ENCODE peak calls at places on chromosomes 1 and 21, in seven cellular contexts. One of them, this sample, is unnamed.

GRCh38 chr1:205444931-205445652 is 10.8 kb downstream of the BLACAT1 start:
- DNase-seq in neuronal stem cell: peak; percentile 91
- DNase-seq in trophoblast cell: no peak
- DNase-seq in mesenchymal stem cell: no peak
- DNase-seq in H9: peak; percentile 95
- DNase-seq in IMR-90: no peak
- DNase-seq in H1: no peak
- DNase-seq in this sample: peak; percentile 92

GRCh38 chr21:42696516-42697040 is 43.2 kb downstream of the PDE9A start:
- DNase-seq in trophoblast cell: no peak
- DNase-seq in IMR-90: no peak
- DNase-seq in H1: no peak
- DNase-seq in mesenchymal stem cell: no peak
- DNase-seq in neuronal stem cell: no peak
- DNase-seq in H9: peak; percentile 19
- DNase-seq in this sample: no peak

GRCh38 chr21:44436111-44436611 is 19.1 kb upstream of the LRRC3 start:
- DNase-seq in mesenchymal stem cell: no peak
- DNase-seq in trophoblast cell: no peak
- DNase-seq in neuronal stem cell: no peak
- DNase-seq in H9: peak; percentile 16
- DNase-seq in IMR-90: no peak
- DNase-seq in H1: no peak
- DNase-seq in this sample: no peak

GRCh38 chr21:41711416-41712023 is 55.3 kb downstream of the RIPK4 start:
- DNase-seq in H9: no peak
- DNase-seq in neuronal stem cell: no peak
- DNase-seq in trophoblast cell: no peak
- DNase-seq in IMR-90: no peak
- DNase-seq in mesenchymal stem cell: no peak
- DNase-seq in H1: no peak
- DNase-seq in this sample: peak; percentile 3

GRCh38 chr1:54335396-54336056 is 70.7 kb downstream of the SSBP3 start:
- DNase-seq in IMR-90: peak; percentile 95
- DNase-seq in H9: no peak
- DNase-seq in trophoblast cell: peak; percentile 27
- DNase-seq in mesenchymal stem cell: peak; percentile 99
- DNase-seq in H1: no peak
- DNase-seq in neuronal stem cell: no peak
- DNase-seq in this sample: peak; percentile 98

GRCh38 chr1:155760751-155761475 is 72.0 kb downstream of the DAP3 start:
- DNase-seq in H9: no peak
- DNase-seq in trophoblast cell: no peak
- DNase-seq in neuronal stem cell: no peak
- DNase-seq in mesenchymal stem cell: no peak
- DNase-seq in H1: no peak
- DNase-seq in IMR-90: no peak
- DNase-seq in this sample: no peak

GRCh38 chr1:181998858-181999257 is 62.7 kb downstream of the ZNF648 start:
- DNase-seq in H9: no peak
- DNase-seq in IMR-90: no peak
- DNase-seq in mesenchymal stem cell: no peak
- DNase-seq in neuronal stem cell: no peak
- DNase-seq in trophoblast cell: no peak
- DNase-seq in H1: no peak
- DNase-seq in this sample: no peak

GRCh38 chr1:164440222-164440621 is 118.8 kb upstream of the PBX1 start:
- DNase-seq in trophoblast cell: no peak
- DNase-seq in neuronal stem cell: no peak
- DNase-seq in H1: no peak
- DNase-seq in IMR-90: no peak
- DNase-seq in mesenchymal stem cell: peak; percentile 18
- DNase-seq in H9: peak; percentile 49
- DNase-seq in this sample: peak; percentile 72

GRCh38 chr1:11180342-11180744 is 8.8 kb upstream of the ANGPTL7 start:
- DNase-seq in mesenchymal stem cell: peak; percentile 29
- DNase-seq in H9: no peak
- DNase-seq in neuronal stem cell: no peak
- DNase-seq in trophoblast cell: no peak
- DNase-seq in H1: no peak
- DNase-seq in IMR-90: peak; percentile 49
- DNase-seq in this sample: no peak

GRCh38 chr1:184457500-184457899 is 70.7 kb downstream of the C1orf21 start:
- DNase-seq in trophoblast cell: no peak
- DNase-seq in H9: no peak
- DNase-seq in IMR-90: peak; percentile 50
- DNase-seq in mesenchymal stem cell: peak; percentile 53
- DNase-seq in H1: no peak
- DNase-seq in neuronal stem cell: no peak
- DNase-seq in this sample: no peak

GRCh38 chr1:174812656-174813055 is 187.1 kb upstream of the CACYBP start:
- DNase-seq in trophoblast cell: no peak
- DNase-seq in neuronal stem cell: peak; percentile 68
- DNase-seq in IMR-90: peak; percentile 28
- DNase-seq in H9: no peak
- DNase-seq in H1: no peak
- DNase-seq in mesenchymal stem cell: peak; percentile 4
- DNase-seq in this sample: peak; percentile 48

GRCh38 chr1:53911442-53911841 is 17.5 kb downstream of the DIO1 start:
- DNase-seq in H1: no peak
- DNase-seq in IMR-90: no peak
- DNase-seq in mesenchymal stem cell: no peak
- DNase-seq in H9: no peak
- DNase-seq in neuronal stem cell: no peak
- DNase-seq in trophoblast cell: no peak
- DNase-seq in this sample: no peak

GRCh38 chr1:17212487-17213121 is 7.7 kb downstream of the PADI1 start:
- DNase-seq in H9: no peak
- DNase-seq in mesenchymal stem cell: peak; percentile 86
- DNase-seq in IMR-90: peak; percentile 73
- DNase-seq in trophoblast cell: peak; percentile 28
- DNase-seq in H1: no peak
- DNase-seq in neuronal stem cell: no peak
- DNase-seq in this sample: peak; percentile 49

GRCh38 chr1:244958593-244958992 is 94.2 kb upstream of the HNRNPU start:
- DNase-seq in H1: no peak
- DNase-seq in trophoblast cell: no peak
- DNase-seq in H9: no peak
- DNase-seq in neuronal stem cell: no peak
- DNase-seq in mesenchymal stem cell: no peak
- DNase-seq in IMR-90: no peak
- DNase-seq in this sample: no peak

GRCh38 chr1:52239708-52240001 is 97.8 kb downstream of the ZFYVE9 start:
- DNase-seq in H9: no peak
- DNase-seq in neuronal stem cell: no peak
- DNase-seq in mesenchymal stem cell: no peak
- DNase-seq in trophoblast cell: no peak
- DNase-seq in H1: no peak
- DNase-seq in IMR-90: no peak
- DNase-seq in this sample: no peak

GRCh38 chr1:230747886-230748800 is 955 bp downstream of the CAPN9 start:
- DNase-seq in H9: no peak
- DNase-seq in mesenchymal stem cell: no peak
- DNase-seq in neuronal stem cell: no peak
- DNase-seq in H1: no peak
- DNase-seq in IMR-90: no peak
- DNase-seq in trophoblast cell: no peak
- DNase-seq in this sample: no peak

GRCh38 chr21:44914176-44914874 is 6.4 kb downstream of the ITGB2 start:
- DNase-seq in trophoblast cell: no peak
- DNase-seq in H9: no peak
- DNase-seq in mesenchymal stem cell: no peak
- DNase-seq in neuronal stem cell: no peak
- DNase-seq in H1: no peak
- DNase-seq in IMR-90: no peak
- DNase-seq in this sample: no peak

GRCh38 chr1:110003747-110004428 is 19.3 kb downstream of the AHCYL1 start:
- DNase-seq in trophoblast cell: peak; percentile 85
- DNase-seq in H1: no peak
- DNase-seq in H9: peak; percentile 58
- DNase-seq in IMR-90: peak; percentile 99
- DNase-seq in neuronal stem cell: peak; percentile 29
- DNase-seq in mesenchymal stem cell: peak; percentile 99
- DNase-seq in this sample: peak; percentile 99

GRCh38 chr21:41168391-41169257 is 664 bp downstream of the BACE2 start:
- DNase-seq in H9: peak; percentile 51
- DNase-seq in H1: no peak
- DNase-seq in trophoblast cell: peak; percentile 33
- DNase-seq in mesenchymal stem cell: no peak
- DNase-seq in neuronal stem cell: peak; percentile 29
- DNase-seq in IMR-90: peak; percentile 68
- DNase-seq in this sample: peak; percentile 55

GRCh38 chr1:207352560-207352959 is 31.1 kb downstream of the CD55 start:
- DNase-seq in neuronal stem cell: no peak
- DNase-seq in H9: no peak
- DNase-seq in IMR-90: no peak
- DNase-seq in trophoblast cell: no peak
- DNase-seq in mesenchymal stem cell: no peak
- DNase-seq in H1: no peak
- DNase-seq in this sample: no peak

GRCh38 chr1:54582566-54583306 is 34.7 kb downstream of the ACOT11 start:
- DNase-seq in neuronal stem cell: peak; percentile 36
- DNase-seq in trophoblast cell: no peak
- DNase-seq in mesenchymal stem cell: no peak
- DNase-seq in IMR-90: no peak
- DNase-seq in H1: no peak
- DNase-seq in H9: peak; percentile 71
- DNase-seq in this sample: peak; percentile 70

GRCh38 chr1:975896-976683 is 5.8 kb downstream of the PERM1 start:
- DNase-seq in mesenchymal stem cell: peak; percentile 65
- DNase-seq in trophoblast cell: peak; percentile 81
- DNase-seq in IMR-90: peak; percentile 36
- DNase-seq in H1: no peak
- DNase-seq in neuronal stem cell: no peak
- DNase-seq in H9: peak; percentile 93
- DNase-seq in this sample: peak; percentile 89

GRCh38 chr1:155011004-155011416 is 8.4 kb downstream of the ZBTB7B start:
- DNase-seq in mesenchymal stem cell: no peak
- DNase-seq in neuronal stem cell: no peak
- DNase-seq in IMR-90: no peak
- DNase-seq in H9: no peak
- DNase-seq in trophoblast cell: no peak
- DNase-seq in H1: no peak
- DNase-seq in this sample: no peak

GRCh38 chr1:56169856-56170255 is 409.5 kb downstream of the PLPP3 start:
- DNase-seq in H9: no peak
- DNase-seq in mesenchymal stem cell: no peak
- DNase-seq in H1: no peak
- DNase-seq in IMR-90: peak; percentile 70
- DNase-seq in neuronal stem cell: no peak
- DNase-seq in trophoblast cell: no peak
- DNase-seq in this sample: no peak

GRCh38 chr1:67134692-67135091 is at the start of gene C1orf141:
- DNase-seq in trophoblast cell: no peak
- DNase-seq in H1: no peak
- DNase-seq in IMR-90: no peak
- DNase-seq in neuronal stem cell: peak; percentile 48
- DNase-seq in H9: peak; percentile 63
- DNase-seq in mesenchymal stem cell: no peak
- DNase-seq in this sample: peak; percentile 73

GRCh38 chr1:3441880-3442279 is 12.6 kb upstream of the ARHGEF16 start:
- DNase-seq in neuronal stem cell: no peak
- DNase-seq in H1: no peak
- DNase-seq in H9: no peak
- DNase-seq in trophoblast cell: no peak
- DNase-seq in mesenchymal stem cell: no peak
- DNase-seq in IMR-90: no peak
- DNase-seq in this sample: no peak
- H3K4ac ChIP-seq in neuronal stem cell: no peak overlapping the region
- H3K4ac ChIP-seq in H1: no peak overlapping the region
- H3K4ac ChIP-seq in H9: no peak overlapping the region
- H3K4ac ChIP-seq in trophoblast cell: no peak overlapping the region
- H3K4ac ChIP-seq in mesenchymal stem cell: no peak overlapping the region
- H3K4ac ChIP-seq in IMR-90: no peak overlapping the region
- H3K4ac ChIP-seq in this sample: no peak overlapping the region

GRCh38 chr21:21921410-21922232 is 923.4 kb downstream of the NCAM2 start:
- DNase-seq in trophoblast cell: no peak
- DNase-seq in neuronal stem cell: no peak
- DNase-seq in H9: no peak
- DNase-seq in IMR-90: peak; percentile 11
- DNase-seq in mesenchymal stem cell: peak; percentile 1
- DNase-seq in H1: no peak
- DNase-seq in this sample: peak; percentile 51
- H2AK5ac ChIP-seq in trophoblast cell: no peak overlapping the region
- H2AK5ac ChIP-seq in neuronal stem cell: no peak overlapping the region
- H2AK5ac ChIP-seq in H9: no peak overlapping the region
- H2AK5ac ChIP-seq in IMR-90: no peak overlapping the region
- H2AK5ac ChIP-seq in mesenchymal stem cell: no peak overlapping the region
- H2AK5ac ChIP-seq in H1: no peak overlapping the region
- H2AK5ac ChIP-seq in this sample: no peak overlapping the region

GRCh38 chr1:220441211-220441610 is 86.7 kb upstream of the MARK1 start:
- DNase-seq in H9: no peak
- DNase-seq in IMR-90: no peak
- DNase-seq in H1: no peak
- DNase-seq in mesenchymal stem cell: no peak
- DNase-seq in trophoblast cell: no peak
- DNase-seq in neuronal stem cell: no peak
- DNase-seq in this sample: no peak
- H3K4ac ChIP-seq in H9: no peak overlapping the region
- H3K4ac ChIP-seq in IMR-90: no peak overlapping the region
- H3K4ac ChIP-seq in H1: no peak overlapping the region
- H3K4ac ChIP-seq in mesenchymal stem cell: no peak overlapping the region
- H3K4ac ChIP-seq in trophoblast cell: no peak overlapping the region
- H3K4ac ChIP-seq in neuronal stem cell: no peak overlapping the region
- H3K4ac ChIP-seq in this sample: no peak overlapping the region

GRCh38 chr1:198483006-198483405 is 57.5 kb downstream of the ATP6V1G3 start:
- DNase-seq in neuronal stem cell: no peak
- DNase-seq in mesenchymal stem cell: no peak
- DNase-seq in trophoblast cell: no peak
- DNase-seq in H9: no peak
- DNase-seq in IMR-90: no peak
- DNase-seq in H1: no peak
- DNase-seq in this sample: no peak
- H2AK5ac ChIP-seq in neuronal stem cell: no peak overlapping the region
- H2AK5ac ChIP-seq in mesenchymal stem cell: no peak overlapping the region
- H2AK5ac ChIP-seq in trophoblast cell: no peak overlapping the region
- H2AK5ac ChIP-seq in H9: no peak overlapping the region
- H2AK5ac ChIP-seq in IMR-90: no peak overlapping the region
- H2AK5ac ChIP-seq in H1: no peak overlapping the region
- H2AK5ac ChIP-seq in this sample: no peak overlapping the region

GRCh38 chr21:15229390-15229789 is 164.6 kb upstream of the NRIP1 start:
- DNase-seq in mesenchymal stem cell: no peak
- DNase-seq in H9: no peak
- DNase-seq in neuronal stem cell: no peak
- DNase-seq in H1: no peak
- DNase-seq in trophoblast cell: no peak
- DNase-seq in IMR-90: no peak
- DNase-seq in this sample: no peak
- H3K4ac ChIP-seq in mesenchymal stem cell: no peak overlapping the region
- H3K4ac ChIP-seq in H9: no peak overlapping the region
- H3K4ac ChIP-seq in neuronal stem cell: no peak overlapping the region
- H3K4ac ChIP-seq in H1: no peak overlapping the region
- H3K4ac ChIP-seq in trophoblast cell: no peak overlapping the region
- H3K4ac ChIP-seq in IMR-90: no peak overlapping the region
- H3K4ac ChIP-seq in this sample: no peak overlapping the region

DNA sequence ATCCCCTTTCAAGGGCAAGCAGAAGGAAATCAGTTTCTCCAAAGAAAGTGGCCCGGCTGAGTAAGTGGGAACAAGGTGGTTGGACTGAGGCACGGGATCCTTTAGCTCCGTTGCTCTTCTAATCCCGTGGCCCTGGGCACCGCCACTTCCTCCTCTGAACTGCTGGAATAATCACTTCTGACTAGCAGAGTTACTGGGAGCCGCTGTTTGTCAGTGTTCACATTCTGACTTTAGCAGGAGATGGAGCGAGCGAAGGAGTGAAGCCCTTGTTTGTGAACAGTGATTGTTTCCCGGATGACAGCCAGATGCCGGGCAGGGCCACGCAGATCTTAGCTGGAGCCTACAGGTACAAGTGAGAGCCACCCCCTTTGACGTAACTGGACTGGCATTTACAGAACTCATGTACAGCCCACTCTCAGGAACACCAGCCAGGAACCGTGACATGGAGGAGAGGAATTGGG is 1.3 kb upstream of the ZNF496 start:
- DNase-seq in mesenchymal stem cell: peak; percentile 53
- DNase-seq in neuronal stem cell: no peak
- DNase-seq in H1: no peak
- DNase-seq in H9: no peak
- DNase-seq in IMR-90: peak; percentile 30
- DNase-seq in trophoblast cell: no peak
- DNase-seq in this sample: peak; percentile 41
- H2AK5ac ChIP-seq in mesenchymal stem cell: no peak overlapping the region
- H2AK5ac ChIP-seq in neuronal stem cell: peak overlapping the region; percentile 72
- H2AK5ac ChIP-seq in H1: no peak overlapping the region
- H2AK5ac ChIP-seq in H9: no peak overlapping the region
- H2AK5ac ChIP-seq in IMR-90: peak overlapping the region; percentile 2
- H2AK5ac ChIP-seq in trophoblast cell: no peak overlapping the region
- H2AK5ac ChIP-seq in this sample: peak overlapping the region; percentile 76

This sample was measured in mesendoderm.